ENCODE peak calls at places on chromosome 6, in eight cellular contexts. D is fibroblast of lung; P is stimulated activated CD4-positive, alpha-beta T cell treated with anti-CD3 and anti-CD28 coated beads, Interleukin-4, amount 100 ng/mL, for 48 hours; Y is cerebellum; X is transverse colon; E is myocyte; O is substantia nigra; R is H54. S is an unnamed sample.

GRCh38 chr6:44452725-44453124 is 65.2 kb downstream of the CDC5L start:
- DNase-seq in D (peak; percentile 48), P (no peak), Y (no peak), X (no peak), E (no peak), O (no peak), R (peak; percentile 45), S (no peak)

GRCh38 chr6:100948381-100949133 is 67.4 kb upstream of the ASCC3 start:
- DNase-seq in D (no peak), P (no peak), Y (no peak), X (no peak), E (peak; percentile 44), O (no peak), R (no peak), S (no peak)

GRCh38 chr6:157688960-157689599 is 134.0 kb upstream of the SNX9 start:
- DNase-seq in D (no peak), P (no peak), Y (no peak), X (peak; percentile 70), E (peak; percentile 97), O (no peak), R (no peak), S (no peak)

GRCh38 chr6:105359419-105360366 is 43.2 kb downstream of the PREP start:
- DNase-seq in D (peak; percentile 91), P (no peak), Y (no peak), X (no peak), E (peak; percentile 69), O (no peak), R (peak; percentile 38), S (no peak)

GRCh38 chr6:36314221-36315014 is 22.3 kb downstream of the BNIP5 start:
- DNase-seq in D (no peak), P (no peak), Y (no peak), X (no peak), E (no peak), O (no peak), R (no peak), S (no peak)

GRCh38 chr6:129297592-129297991 is 412.4 kb downstream of the ARHGAP18 start:
- DNase-seq in D (no peak), P (no peak), Y (no peak), X (no peak), E (peak; percentile 4), O (no peak), R (no peak), S (no peak)

GRCh38 chr6:31125162-31125561 is 4.9 kb upstream of the CDSN start:
- DNase-seq in D (no peak), P (no peak), Y (no peak), X (no peak), E (no peak), O (peak; percentile 32), R (no peak), S (no peak)

GRCh38 chr6:126337323-126337722 is 2.6 kb upstream of the CENPW start:
- DNase-seq in D (peak; percentile 89), P (no peak), Y (no peak), X (no peak), E (peak; percentile 55), O (peak; percentile 0), R (no peak), S (no peak)

GRCh38 chr6:166586424-166587156 is at the start of gene RAMACL:
- DNase-seq in D (no peak), P (peak; percentile 19), Y (peak; percentile 85), X (peak; percentile 52), E (no peak), O (peak; percentile 31), R (peak; percentile 26), S (no peak)

GRCh38 chr6:53672232-53672631 is 6.7 kb upstream of the KLHL31 start:
- DNase-seq in D (no peak), P (no peak), Y (no peak), X (no peak), E (no peak), O (no peak), R (no peak), S (no peak)

GRCh38 chr6:139955366-139956155 is 581.1 kb upstream of the CITED2 start:
- DNase-seq in D (no peak), P (no peak), Y (no peak), X (no peak), E (no peak), O (no peak), R (no peak), S (no peak)

GRCh38 chr6:112990971-112991370 is 643.8 kb downstream of the RFPL4B start:
- DNase-seq in D (no peak), P (no peak), Y (no peak), X (no peak), E (no peak), O (no peak), R (no peak), S (no peak)

GRCh38 chr6:168380956-168381605 is 59.9 kb upstream of the SMOC2 start:
- DNase-seq in D (no peak), P (no peak), Y (no peak), X (no peak), E (no peak), O (no peak), R (no peak), S (no peak)

GRCh38 chr6:52420668-52421358 is 671 bp downstream of the EFHC1 start:
- DNase-seq in D (peak; percentile 38), P (no peak), Y (peak; percentile 39), X (peak; percentile 20), E (peak; percentile 38), O (peak; percentile 33), R (no peak), S (no peak)

GRCh38 chr6:153003294-153003645 is 761 bp upstream of the MTRF1L start:
- DNase-seq in D (no peak), P (no peak), Y (peak; percentile 8), X (no peak), E (peak; percentile 35), O (no peak), R (no peak), S (no peak)

GRCh38 chr6:113630365-113630737 is 226.8 kb upstream of the MARCKS start:
- DNase-seq in D (peak; percentile 81), P (no peak), Y (no peak), X (no peak), E (no peak), O (no peak), R (no peak), S (no peak)

GRCh38 chr6:113853252-113853651 is 3.9 kb upstream of the MARCKS start:
- DNase-seq in D (no peak), P (no peak), Y (no peak), X (no peak), E (no peak), O (no peak), R (no peak), S (no peak)

GRCh38 chr6:131368077-131368911 is 204.7 kb upstream of the ARG1 start:
- DNase-seq in D (peak; percentile 15), P (no peak), Y (peak; percentile 4), X (peak; percentile 76), E (no peak), O (peak; percentile 4), R (no peak), S (peak; percentile 4)

GRCh38 chr6:37622639-37623038 is 75.0 kb downstream of the MDGA1 start:
- DNase-seq in D (no peak), P (peak; percentile 23), Y (no peak), X (no peak), E (no peak), O (no peak), R (no peak), S (no peak)

GRCh38 chr6:123415844-123416468 is 220.8 kb downstream of the TRDN start:
- DNase-seq in D (peak; percentile 70), P (peak; percentile 26), Y (peak; percentile 48), X (peak; percentile 13), E (peak; percentile 72), O (peak; percentile 39), R (no peak), S (peak; percentile 4)

GRCh38 chr6:118903691-118904090 is 9.7 kb downstream of the ASF1A start:
- DNase-seq in D (no peak), P (no peak), Y (no peak), X (no peak), E (no peak), O (no peak), R (no peak), S (no peak)

S was measured in frontal cortex.